ENCODE peak calls at places on chromosomes 2 and 18, in four cellular contexts. One of them, this sample, is unnamed. For H3K27me3, the result is how much of the 10 kb centered on the place peaks cover.

GRCh38 chr18:13563390-13563805 is 163.0 kb downstream of the FAM210A start:
- DNase-seq in spleen: no peak
- DNase-seq in IMR-90: no peak
- DNase-seq in hepatocyte: no peak
- DNase-seq in this sample: no peak

GRCh38 chr2:230416061-230416721 is at the start of gene SP100:
- DNase-seq in IMR-90: peak
- DNase-seq in hepatocyte: peak
- DNase-seq in spleen: peak
- DNase-seq in this sample: peak

GRCh38 chr2:112150447-112150846 is 12.3 kb downstream of the FBLN7 start:
- DNase-seq in spleen: no peak
- DNase-seq in IMR-90: peak
- DNase-seq in hepatocyte: peak
- DNase-seq in this sample: no peak

GRCh38 chr2:16604236-16604635 is 61.4 kb downstream of the CYRIA start:
- DNase-seq in spleen: no peak
- DNase-seq in hepatocyte: peak
- DNase-seq in IMR-90: no peak
- DNase-seq in this sample: no peak

GRCh38 chr2:70385966-70386595 is 84.2 kb upstream of the FAM136A start:
- DNase-seq in IMR-90: peak
- DNase-seq in spleen: no peak
- DNase-seq in hepatocyte: no peak
- DNase-seq in this sample: no peak

GRCh38 chr18:46696268-46696667 is 39.2 kb upstream of the LOXHD1 start:
- DNase-seq in spleen: no peak
- DNase-seq in IMR-90: no peak
- DNase-seq in hepatocyte: no peak
- DNase-seq in this sample: no peak

GRCh38 chr2:220001693-220002260 is 374.3 kb downstream of the SLC4A3 start:
- DNase-seq in hepatocyte: no peak
- DNase-seq in spleen: no peak
- DNase-seq in IMR-90: peak
- DNase-seq in this sample: peak

GRCh38 chr18:57438669-57439616 is 3.8 kb downstream of the ONECUT2 start:
- DNase-seq in spleen: no peak
- DNase-seq in IMR-90: no peak
- DNase-seq in hepatocyte: no peak
- DNase-seq in this sample: no peak

GRCh38 chr2:202479090-202479489 is 103.0 kb downstream of the BMPR2 start:
- DNase-seq in IMR-90: peak
- DNase-seq in hepatocyte: no peak
- DNase-seq in spleen: no peak
- DNase-seq in this sample: no peak

GRCh38 chr2:64915510-64915900 is 73.7 kb upstream of the SLC1A4 start:
- DNase-seq in IMR-90: no peak
- DNase-seq in spleen: no peak
- DNase-seq in hepatocyte: no peak
- DNase-seq in this sample: no peak

GRCh38 chr2:164014068-164014577 is 278.3 kb upstream of the FIGN start:
- DNase-seq in hepatocyte: no peak
- DNase-seq in spleen: no peak
- DNase-seq in IMR-90: no peak
- DNase-seq in this sample: no peak

GRCh38 chr2:203722411-203722810 is 16.0 kb downstream of the CD28 start:
- DNase-seq in hepatocyte: no peak
- DNase-seq in IMR-90: peak
- DNase-seq in spleen: no peak
- DNase-seq in this sample: no peak

GRCh38 chr18:79797518-79798345 is at the start of gene KCNG2:
- DNase-seq in IMR-90: no peak
- DNase-seq in spleen: peak
- DNase-seq in hepatocyte: peak
- DNase-seq in this sample: peak

GRCh38 chr2:117832905-117833613 is 18.6 kb downstream of the DDX18 start:
- DNase-seq in spleen: no peak
- DNase-seq in hepatocyte: peak
- DNase-seq in IMR-90: peak
- DNase-seq in this sample: no peak

GRCh38 chr2:3428577-3428976 is 49.1 kb downstream of the TRAPPC12 start:
- DNase-seq in IMR-90: no peak
- DNase-seq in hepatocyte: no peak
- DNase-seq in spleen: no peak
- DNase-seq in this sample: no peak

GRCh38 chr2:219911541-219911940 is 284.1 kb downstream of the SLC4A3 start:
- DNase-seq in hepatocyte: no peak
- DNase-seq in IMR-90: no peak
- DNase-seq in spleen: no peak
- DNase-seq in this sample: no peak

GRCh38 chr2:54595999-54596903 is 127.2 kb upstream of the EML6 start:
- DNase-seq in IMR-90: no peak
- DNase-seq in hepatocyte: no peak
- DNase-seq in spleen: no peak
- DNase-seq in this sample: peak

GRCh38 chr2:102950547-102950946 is 188.7 kb downstream of the TMEM182 start:
- DNase-seq in hepatocyte: no peak
- DNase-seq in spleen: no peak
- DNase-seq in IMR-90: no peak
- DNase-seq in this sample: no peak

GRCh38 chr2:135265960-135266490 is 213.9 kb downstream of the RAB3GAP1 start:
- DNase-seq in hepatocyte: no peak
- DNase-seq in IMR-90: no peak
- DNase-seq in spleen: no peak
- DNase-seq in this sample: no peak

GRCh38 chr2:212914392-212914791 is 237.0 kb downstream of the IKZF2 start:
- DNase-seq in spleen: no peak
- DNase-seq in IMR-90: peak
- DNase-seq in hepatocyte: no peak
- DNase-seq in this sample: no peak

GRCh38 chr2:26840937-26841610 is 6.9 kb upstream of the DPYSL5 start:
- DNase-seq in hepatocyte: no peak
- DNase-seq in IMR-90: no peak
- DNase-seq in spleen: no peak
- DNase-seq in this sample: peak

GRCh38 chr2:38602136-38602731 is 494 bp downstream of the HNRNPLL start:
- DNase-seq in IMR-90: no peak
- DNase-seq in hepatocyte: peak
- DNase-seq in spleen: peak
- DNase-seq in this sample: no peak

GRCh38 chr2:240436626-240437180 is 1.2 kb downstream of the GPC1 start:
- DNase-seq in IMR-90: peak
- DNase-seq in hepatocyte: peak
- DNase-seq in spleen: peak
- DNase-seq in this sample: peak

GRCh38 chr2:229218329-229218921 is 52.7 kb downstream of the PID1 start:
- DNase-seq in IMR-90: no peak
- DNase-seq in spleen: no peak
- DNase-seq in hepatocyte: no peak
- DNase-seq in this sample: no peak

GRCh38 chr2:229800997-229801754 is 86.8 kb upstream of the DNER start:
- DNase-seq in hepatocyte: peak
- DNase-seq in IMR-90: peak
- DNase-seq in spleen: peak
- DNase-seq in this sample: peak

GRCh38 chr2:232436381-232437129 is 19.4 kb upstream of the ALPI start:
- DNase-seq in IMR-90: no peak
- DNase-seq in hepatocyte: peak
- DNase-seq in spleen: peak
- DNase-seq in this sample: no peak

GRCh38 chr18:36387296-36387695 is 89.8 kb downstream of the FHOD3 start:
- DNase-seq in hepatocyte: no peak
- DNase-seq in IMR-90: peak
- DNase-seq in spleen: no peak
- DNase-seq in this sample: no peak
- H3K27ac ChIP-seq in hepatocyte: no peak
- H3K27ac ChIP-seq in IMR-90: no peak
- H3K27ac ChIP-seq in spleen: no peak
- H3K27ac ChIP-seq in this sample: no peak

GRCh38 chr2:172578054-172578453 is 22.2 kb downstream of the PDK1 start:
- DNase-seq in spleen: no peak
- DNase-seq in hepatocyte: no peak
- DNase-seq in IMR-90: peak
- DNase-seq in this sample: no peak
- H3K27me3 ChIP-seq in spleen: under half
- H3K27me3 ChIP-seq in hepatocyte: under half
- H3K27me3 ChIP-seq in IMR-90: under half
- H3K27me3 ChIP-seq in this sample: under half

GRCh38 chr2:238461051-238461450 is 34.3 kb downstream of the ASB1 start:
- DNase-seq in hepatocyte: no peak
- DNase-seq in IMR-90: no peak
- DNase-seq in spleen: no peak
- DNase-seq in this sample: no peak

GRCh38 chr2:238461916-238462315 is 35.2 kb downstream of the ASB1 start:
- DNase-seq in IMR-90: no peak
- DNase-seq in spleen: no peak
- DNase-seq in hepatocyte: no peak
- DNase-seq in this sample: no peak

GRCh38 chr2:238464389-238464788 is 37.7 kb downstream of the ASB1 start:
- DNase-seq in spleen: no peak
- DNase-seq in hepatocyte: no peak
- DNase-seq in IMR-90: no peak
- DNase-seq in this sample: no peak

GRCh38 chr2:238461491-238461890 is 34.8 kb downstream of the ASB1 start:
- DNase-seq in hepatocyte: no peak
- DNase-seq in IMR-90: no peak
- DNase-seq in spleen: no peak
- DNase-seq in this sample: no peak

DNA sequence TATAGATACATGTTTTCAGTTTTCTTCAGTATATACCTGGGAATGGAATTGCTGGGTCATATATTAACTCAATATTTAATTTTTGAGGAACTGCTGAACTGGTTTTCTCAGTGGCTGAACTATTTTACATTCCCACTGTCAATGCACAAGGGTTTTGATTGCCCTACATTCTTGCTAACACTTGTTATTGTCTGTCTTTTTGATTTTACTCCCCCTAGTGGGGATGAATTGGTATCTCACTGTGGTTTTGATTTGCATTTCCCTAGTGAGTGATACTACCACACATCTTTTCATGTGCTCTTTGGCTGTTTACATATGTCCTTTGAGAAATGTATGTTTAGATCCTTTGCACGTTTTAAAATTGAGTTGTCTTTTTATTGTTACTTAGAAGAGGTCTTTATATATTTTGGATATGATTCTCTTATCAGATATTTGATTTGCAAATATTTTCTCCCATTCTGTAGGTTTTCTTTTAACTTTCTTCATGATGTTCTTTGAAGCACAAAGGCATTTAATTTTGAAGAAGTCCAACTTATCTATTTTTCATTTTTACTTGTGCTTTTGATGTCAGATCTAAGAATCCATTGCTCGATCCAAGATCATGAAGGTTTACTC is 36.2 kb downstream of the ASB1 start:
- DNase-seq in hepatocyte: peak
- DNase-seq in spleen: no peak
- DNase-seq in IMR-90: peak
- DNase-seq in this sample: peak
- H3K27ac ChIP-seq in hepatocyte: no peak
- H3K27ac ChIP-seq in spleen: no peak
- H3K27ac ChIP-seq in IMR-90: no peak
- H3K27ac ChIP-seq in this sample: no peak

GRCh38 chr2:237722616-237723015 is 76.0 kb upstream of the RBM44 start:
- DNase-seq in IMR-90: no peak
- DNase-seq in hepatocyte: no peak
- DNase-seq in spleen: no peak
- DNase-seq in this sample: no peak

GRCh38 chr2:237723613-237724012 is 75.0 kb upstream of the RBM44 start:
- DNase-seq in hepatocyte: peak
- DNase-seq in spleen: no peak
- DNase-seq in IMR-90: peak
- DNase-seq in this sample: peak

GRCh38 chr2:237721828-237722227 is 76.8 kb upstream of the RBM44 start:
- DNase-seq in hepatocyte: no peak
- DNase-seq in spleen: no peak
- DNase-seq in IMR-90: no peak
- DNase-seq in this sample: no peak

GRCh38 chr2:237724811-237725478 is 73.6 kb upstream of the RBM44 start:
- DNase-seq in IMR-90: no peak
- DNase-seq in spleen: no peak
- DNase-seq in hepatocyte: no peak
- DNase-seq in this sample: no peak

DNA sequence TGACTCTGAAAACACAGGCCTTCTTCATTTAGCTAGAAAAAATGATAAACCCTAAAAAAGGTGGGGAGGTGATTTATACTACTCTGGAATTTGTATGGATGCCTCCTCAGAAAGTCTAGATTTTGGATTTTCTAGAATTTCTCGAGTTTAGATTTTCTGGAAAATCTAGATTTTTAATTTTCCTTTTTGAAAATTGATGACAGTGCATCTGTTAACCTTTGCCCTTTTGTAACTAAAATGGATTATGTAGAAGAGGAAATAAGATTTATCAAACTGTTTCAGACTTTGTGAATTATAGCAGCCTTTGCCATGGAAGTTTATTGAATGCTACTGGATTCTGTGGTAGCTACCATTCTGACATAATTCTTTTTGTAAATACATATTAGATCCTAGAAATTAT is 75.6 kb upstream of the RBM44 start:
- DNase-seq in spleen: no peak
- DNase-seq in hepatocyte: no peak
- DNase-seq in IMR-90: no peak
- DNase-seq in this sample: no peak
- H3K27me3 ChIP-seq in spleen: under half
- H3K27me3 ChIP-seq in hepatocyte: under half
- H3K27me3 ChIP-seq in IMR-90: under half
- H3K27me3 ChIP-seq in this sample: under half

This sample was measured in A673.